ENCODE peak calls at places on chromosomes 1 and 21, in six cellular contexts. V, Y, C, A, B and W are unnamed samples.

GRCh38 chr1:76256289-76257223 is 182.0 kb downstream of the ST6GALNAC3 start:
- DNase-seq in V (no peak), Y (no peak), C (no peak), A (no peak), B (no peak), W (no peak)

GRCh38 chr1:110205591-110206155 is 4.4 kb upstream of the KCNC4 start:
- DNase-seq in V (no peak), Y (no peak), C (no peak), A (no peak), B (no peak), W (no peak)

GRCh38 chr1:205639567-205639966 is 7.8 kb upstream of the ELK4 start:
- DNase-seq in V (no peak), Y (no peak), C (no peak), A (no peak), B (no peak), W (no peak)

GRCh38 chr1:78070210-78070609 is 24.4 kb downstream of the GIPC2 start:
- DNase-seq in V (no peak), Y (no peak), C (no peak), A (no peak), B (no peak), W (no peak)

GRCh38 chr1:93350875-93351274 is 5.2 kb downstream of the DR1 start:
- DNase-seq in V (no peak), Y (no peak), C (no peak), A (no peak), B (no peak), W (no peak)

GRCh38 chr1:202709276-202710041 is 795 bp downstream of the SYT2 start:
- DNase-seq in V (no peak), Y (no peak), C (no peak), A (no peak), B (no peak), W (peak)

GRCh38 chr1:209937996-209938959 is at the start of gene SYT14:
- DNase-seq in V (no peak), Y (peak), C (no peak), A (peak), B (peak), W (peak)

GRCh38 chr21:35342440-35342839 is 293.3 kb upstream of the RUNX1 start:
- DNase-seq in V (no peak), Y (no peak), C (peak), A (no peak), B (no peak), W (no peak)

GRCh38 chr1:63847308-63847910 is 73.6 kb downstream of the ROR1 start:
- DNase-seq in V (no peak), Y (no peak), C (no peak), A (no peak), B (no peak), W (no peak)
- TF ChIP-seq CTCF in V (no peak), Y (no peak), C (no peak), A (no peak), B (no peak), W (no peak)

GRCh38 chr1:69305621-69306020 is 262.1 kb upstream of the LRRC7 start:
- DNase-seq in V (no peak), Y (no peak), C (peak), A (no peak), B (no peak), W (no peak)
- TF ChIP-seq CTCF in V (no peak), Y (no peak), C (peak), A (no peak), B (no peak), W (no peak)

GRCh38 chr1:25523512-25523911 is 19.9 kb upstream of the LDLRAP1 start:
- DNase-seq in V (no peak), Y (no peak), C (peak), A (no peak), B (no peak), W (no peak)
- TF ChIP-seq CTCF in V (no peak), Y (no peak), C (peak), A (no peak), B (no peak), W (no peak)

DNA sequence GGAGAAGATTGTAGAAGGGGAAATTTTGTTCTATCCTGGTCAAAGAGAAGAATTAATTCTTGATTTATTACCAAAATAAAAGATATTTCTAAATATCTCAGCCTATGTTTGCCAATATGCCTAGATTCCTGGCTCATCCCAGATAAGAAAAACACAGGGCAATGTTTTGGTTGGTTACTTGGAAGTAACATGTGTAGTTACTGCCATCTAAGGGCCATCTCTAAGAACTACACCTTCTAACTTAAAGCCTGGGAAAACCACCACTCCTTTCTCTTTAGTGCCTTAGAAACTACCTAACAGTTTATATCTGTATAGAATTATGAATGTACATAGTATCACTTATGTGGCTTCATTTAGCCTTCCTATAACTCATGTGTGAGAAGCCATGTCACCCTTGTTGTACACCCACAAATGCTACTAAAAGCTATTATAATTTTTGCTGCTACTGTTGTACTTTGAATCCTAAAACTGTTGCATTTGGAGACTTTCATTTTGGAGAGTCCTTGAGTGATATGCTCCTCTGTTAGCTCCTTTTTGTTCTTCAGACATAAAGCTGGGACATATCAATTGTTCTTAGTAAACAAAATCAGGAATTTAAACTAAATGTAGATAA is 4.5 kb downstream of the AIM2 start:
- DNase-seq in V (no peak), Y (no peak), C (peak), A (peak), B (no peak), W (peak)
- TF ChIP-seq CTCF in V (peak), Y (peak), C (peak), A (peak), B (peak), W (peak)

DNA sequence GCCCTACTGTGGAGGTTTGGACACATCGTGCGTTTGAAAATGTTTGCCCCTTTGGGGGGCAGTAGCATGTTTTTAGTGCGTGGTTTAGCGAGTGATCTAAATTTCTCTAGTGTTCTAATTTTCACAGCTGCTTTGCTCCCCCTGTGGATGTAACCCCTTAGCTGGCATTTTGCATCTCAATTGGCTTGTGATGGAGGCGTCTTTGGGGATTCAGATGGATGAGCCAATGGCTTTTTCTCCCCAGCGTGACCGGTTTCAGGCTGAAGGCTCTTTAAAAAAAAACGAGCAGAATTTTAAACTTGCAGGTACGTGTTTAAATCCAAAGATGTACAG is 842 bp downstream of the CDC7 start:
- DNase-seq in V (no peak), Y (no peak), C (peak), A (peak), B (no peak), W (no peak)
- TF ChIP-seq CTCF in V (no peak), Y (no peak), C (no peak), A (no peak), B (peak), W (peak)